ENCODE peak calls at places on chromosomes 6 and 20, in seven cellular contexts. V is HepG2, O is SK-N-SH, H is GM12878, X is H1, W is GM12891, U is K562. B is an unnamed sample.

GRCh38 chr20:46350201-46350985 is 42.1 kb upstream of the CDH22 start:
- DNase-seq in O (no peak), X (no peak), H (peak; percentile 54), W (peak; percentile 77), U (peak; percentile 79), V (no peak), B (peak; percentile 79)

GRCh38 chr6:90219168-90219985 is 77.3 kb downstream of the BACH2 start:
- DNase-seq in V (no peak), U (no peak), W (no peak), O (peak; percentile 64), X (no peak), H (no peak), B (no peak)

GRCh38 chr20:36932476-36933426 is 18.8 kb downstream of the SAMHD1 start:
- DNase-seq in O (no peak), W (no peak), V (peak; percentile 76), H (no peak), X (no peak), U (no peak), B (no peak)

GRCh38 chr6:24402697-24403500 is at the start of gene MRS2:
- DNase-seq in X (peak; percentile 78), V (peak; percentile 85), W (peak; percentile 74), O (peak; percentile 90), U (peak; percentile 86), H (peak; percentile 71), B (peak; percentile 67)

GRCh38 chr6:49517919-49518318 is 18.2 kb downstream of the GLYATL3 start:
- DNase-seq in W (no peak), V (no peak), H (no peak), O (no peak), X (no peak), U (no peak), B (no peak)

GRCh38 chr6:155530219-155530834 is 74.7 kb upstream of the NOX3 start:
- DNase-seq in U (no peak), W (peak; percentile 3), O (peak; percentile 44), H (no peak), X (no peak), V (peak; percentile 73), B (no peak)

GRCh38 chr6:132750455-132751248 is 7.1 kb downstream of the VNN2 start:
- DNase-seq in X (no peak), U (no peak), V (no peak), W (no peak), O (no peak), H (peak; percentile 69), B (no peak)

GRCh38 chr20:46554850-46555249 is 4.4 kb upstream of the OCSTAMP start:
- DNase-seq in H (no peak), X (no peak), W (no peak), V (no peak), U (no peak), O (no peak), B (no peak)

GRCh38 chr20:31608256-31608980 is 3.3 kb downstream of the ID1 start:
- DNase-seq in U (peak; percentile 74), X (peak; percentile 87), O (peak; percentile 81), H (no peak), V (peak; percentile 100), W (no peak), B (no peak)

GRCh38 chr6:137873273-137873762 is 6.3 kb downstream of the TNFAIP3 start:
- DNase-seq in H (peak; percentile 95), X (no peak), V (peak; percentile 99), U (no peak), O (no peak), W (no peak), B (no peak)

GRCh38 chr6:82143041-82143481 is 104.5 kb downstream of the IBTK start:
- DNase-seq in O (no peak), W (no peak), X (no peak), H (no peak), U (no peak), V (no peak), B (no peak)

GRCh38 chr6:82142524-82142923 is 105.0 kb downstream of the IBTK start:
- DNase-seq in H (no peak), U (no peak), O (no peak), X (no peak), W (no peak), V (no peak), B (no peak)

GRCh38 chr6:82145926-82146452 is 101.6 kb downstream of the IBTK start:
- DNase-seq in W (no peak), H (no peak), V (no peak), U (no peak), O (no peak), X (no peak), B (no peak)

GRCh38 chr6:82144852-82145332 is 102.7 kb downstream of the IBTK start:
- DNase-seq in O (peak; percentile 32), U (no peak), X (no peak), W (no peak), H (no peak), V (peak; percentile 56), B (no peak)

GRCh38 chr6:82144007-82144851 is 103.3 kb downstream of the IBTK start:
- DNase-seq in V (peak; percentile 67), H (peak; percentile 26), W (no peak), O (peak; percentile 66), U (no peak), X (no peak), B (no peak)
- TF ChIP-seq TAF1 in V (no peak), H (no peak), W (no peak), O (no peak), U (no peak), X (no peak), B (no peak)

GRCh38 chr6:72203983-72204382 is 317.6 kb downstream of the RIMS1 start:
- DNase-seq in W (no peak), O (no peak), X (no peak), U (no peak), V (no peak), H (no peak), B (no peak)
- TF ChIP-seq TAF1 in W (no peak), O (no peak), X (no peak), U (no peak), V (no peak), H (no peak), B (no peak)

DNA sequence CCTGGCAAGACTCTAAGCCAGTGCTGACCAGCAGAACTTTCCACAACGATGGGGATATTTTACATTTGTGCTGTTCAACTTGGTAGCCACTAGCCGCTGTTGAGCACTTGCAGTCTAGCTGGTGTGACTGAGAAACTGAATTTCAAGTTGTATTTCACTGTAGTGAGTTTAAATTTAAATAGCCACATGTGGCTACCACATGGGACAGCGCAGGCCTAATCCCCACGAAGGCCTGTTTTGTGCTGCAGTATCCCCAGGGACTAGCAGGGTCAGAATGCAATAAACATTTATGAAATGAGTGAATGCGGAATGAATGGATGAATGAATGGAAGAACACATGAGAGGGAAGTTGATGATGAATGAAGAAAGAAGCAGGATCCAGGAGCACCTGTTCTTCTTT is 115.8 kb downstream of the TRERF1 start:
- DNase-seq in U (no peak), O (no peak), X (no peak), H (no peak), V (no peak), W (no peak), B (no peak)
- TF ChIP-seq TAF1 in U (no peak), O (no peak), X (no peak), H (no peak), V (no peak), W (no peak), B (no peak)

DNA sequence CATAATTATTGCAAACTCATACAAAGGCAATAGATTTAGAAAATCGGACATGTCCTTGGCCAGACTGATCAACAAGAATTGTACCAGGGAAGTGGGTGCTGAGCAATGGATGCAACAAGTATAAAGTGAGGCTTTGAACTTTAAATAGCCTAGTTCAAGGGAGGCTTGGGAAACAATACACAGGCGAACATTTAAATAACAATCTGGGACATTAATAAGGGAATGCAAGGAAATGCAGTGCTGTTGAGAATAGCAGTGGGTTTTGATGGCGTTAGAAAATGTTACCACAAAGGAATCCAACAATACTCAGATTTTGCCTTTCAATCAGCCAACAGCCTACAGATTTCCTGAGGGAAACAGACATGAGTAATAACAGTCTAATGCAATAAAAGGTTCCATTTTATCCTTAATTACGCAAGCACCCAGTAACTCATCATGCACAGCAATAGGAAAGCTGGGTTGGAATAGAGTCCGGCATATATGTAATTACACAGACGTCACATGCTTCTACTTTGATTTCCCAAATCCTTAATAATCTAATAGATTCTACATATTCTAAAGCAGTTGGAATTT is 134.6 kb downstream of the PHACTR1 start:
- DNase-seq in X (no peak), V (no peak), U (no peak), H (no peak), O (no peak), W (no peak), B (no peak)
- TF ChIP-seq TAF1 in X (no peak), V (no peak), U (no peak), H (no peak), O (no peak), W (no peak), B (no peak)

GRCh38 chr6:12119085-12119588 is 107.0 kb downstream of the HIVEP1 start:
- DNase-seq in H (peak; percentile 97), X (no peak), U (peak; percentile 28), W (no peak), O (no peak), V (no peak), B (no peak)
- TF ChIP-seq TAF1 in H (peak; percentile 45), X (no peak), U (no peak), W (no peak), O (no peak), V (no peak), B (no peak)

GRCh38 chr6:15425947-15426346 is 180.1 kb downstream of the JARID2 start:
- DNase-seq in O (no peak), H (no peak), X (no peak), V (no peak), U (no peak), W (no peak), B (no peak)

GRCh38 chr6:15426395-15426794 is 180.5 kb downstream of the JARID2 start:
- DNase-seq in X (no peak), U (no peak), V (no peak), H (no peak), O (no peak), W (no peak), B (no peak)

GRCh38 chr6:15429146-15430110 is 183.6 kb downstream of the JARID2 start:
- DNase-seq in X (no peak), W (no peak), U (no peak), O (no peak), V (peak; percentile 63), H (no peak), B (no peak)

GRCh38 chr6:15426926-15427325 is 181.1 kb downstream of the JARID2 start:
- DNase-seq in O (no peak), U (no peak), X (no peak), H (no peak), W (no peak), V (no peak), B (no peak)

GRCh38 chr6:15427360-15428070 is 181.6 kb downstream of the JARID2 start:
- DNase-seq in W (no peak), X (no peak), H (no peak), V (no peak), O (no peak), U (no peak), B (no peak)
- TF ChIP-seq TAF1 in W (no peak), X (no peak), H (no peak), V (no peak), O (no peak), U (no peak), B (no peak)

B was measured in GM12892.